ENCODE peak calls at places on chromosomes 3 and 15, in nine cellular contexts. B is activated CD8-positive, alpha-beta memory T cell treated with anti-CD3 and anti-CD28 coated beads, Interleukin-2, amount 50 U/mL, for 48 hours; T is GM06990; S is activated T-helper 1 cell treated with Interleukin-2 at 50 U/mL for 16 hours; E is SW 1271; X is amniotic stem cell; N is naive thymus-derived CD8-positive, alpha-beta T cell; Z is hippocampal formation; F is activated CD4-positive, alpha-beta T cell treated with anti-CD3 and anti-CD28 coated beads, Interleukin-2, amount 50 U/mL, for 24 hours. V is an unnamed sample.

GRCh38 chr3:93843981-93844380 is 129.7 kb downstream of the PROS1 start:
- DNase-seq in B (no peak), F (no peak), Z (no peak), X (peak), E (peak), S (no peak), T (no peak), N (no peak), V (no peak)

GRCh38 chr3:49703443-49703927 is 14.1 kb downstream of the RNF123 start:
- DNase-seq in F (no peak), S (peak), Z (peak), X (peak), N (peak), B (peak), T (no peak), E (no peak), V (peak)

GRCh38 chr15:68819451-68820204 is 1.1 kb downstream of the ANP32A start:
- DNase-seq in F (peak), E (no peak), S (peak), X (no peak), N (peak), T (peak), B (peak), Z (peak), V (peak)

GRCh38 chr3:144771401-144771870 is 799.8 kb downstream of the DIPK2A start:
- DNase-seq in N (no peak), S (no peak), B (no peak), X (no peak), T (no peak), E (no peak), Z (no peak), F (no peak), V (no peak)

GRCh38 chr3:133880287-133880686 is 15.4 kb downstream of the RAB6B start:
- DNase-seq in X (no peak), B (peak), F (no peak), S (no peak), E (no peak), T (no peak), N (no peak), Z (no peak), V (no peak)

GRCh38 chr3:108602249-108602934 is 12.9 kb downstream of the DZIP3 start:
- DNase-seq in N (peak), Z (no peak), E (no peak), X (no peak), B (no peak), S (no peak), F (no peak), T (no peak), V (no peak)

GRCh38 chr3:185175370-185175987 is 22.6 kb upstream of the C3orf70 start:
- DNase-seq in E (no peak), B (no peak), S (no peak), N (no peak), T (peak), Z (peak), X (no peak), F (no peak), V (no peak)

GRCh38 chr3:56684029-56684428 is 964 bp upstream of the TASOR start:
- DNase-seq in S (no peak), N (no peak), E (no peak), F (no peak), B (no peak), Z (no peak), X (no peak), T (no peak), V (no peak)

GRCh38 chr15:51121118-51121517 is 26.4 kb upstream of the TNFAIP8L3 start:
- DNase-seq in T (no peak), Z (no peak), N (no peak), S (no peak), F (no peak), E (peak), X (peak), B (no peak), V (no peak)

GRCh38 chr15:38854506-38854905 is 289.9 kb upstream of the RASGRP1 start:
- DNase-seq in X (no peak), T (no peak), E (no peak), N (no peak), S (no peak), F (no peak), B (no peak), Z (no peak), V (no peak)

V was measured in memory B cell.